ENCODE peak calls at places on chromosomes 6 and 20, in five cellular contexts. K is HepG2, I is WTC11, J is A549, M is K562. L is an unnamed sample.
A peak's percentile ranks its signal among the peaks of the same experiment; 100 is the strongest.

GRCh38 chr20:63766695-63767426 is 27.3 kb downstream of the SLC2A4RG start:
- DNase-seq in K (no peak), I (no peak), J (no peak), M (no peak), L (no peak)

GRCh38 chr6:79605968-79606764 is 25.0 kb upstream of the SH3BGRL2 start:
- DNase-seq in K (no peak), I (peak; percentile 28), J (peak; percentile 3), M (no peak), L (no peak)

GRCh38 chr6:45786243-45786795 is 229.3 kb downstream of the CLIC5 start:
- DNase-seq in K (no peak), I (no peak), J (no peak), M (no peak), L (no peak)

GRCh38 chr6:85354761-85355618 is 94.9 kb upstream of the NT5E start:
- DNase-seq in K (peak; percentile 36), I (peak; percentile 78), J (peak; percentile 33), M (peak; percentile 79), L (peak; percentile 25)

GRCh38 chr6:39341352-39341751 is 18.9 kb upstream of the KCNK16 start:
- DNase-seq in K (no peak), I (no peak), J (no peak), M (no peak), L (no peak)

GRCh38 chr6:168002812-168003211 is 5.3 kb downstream of the KIF25 start:
- DNase-seq in K (no peak), I (no peak), J (no peak), M (no peak), L (no peak)

GRCh38 chr6:6704423-6705060 is 116.0 kb downstream of the LY86 start:
- DNase-seq in K (no peak), I (no peak), J (no peak), M (peak; percentile 53), L (no peak)

GRCh38 chr6:50720623-50721022 is 7.3 kb downstream of the TFAP2D start:
- DNase-seq in K (no peak), I (peak; percentile 69), J (no peak), M (peak; percentile 17), L (no peak)

GRCh38 chr20:50226093-50226974 is 35.7 kb downstream of the CEBPB start:
- DNase-seq in K (no peak), I (no peak), J (no peak), M (peak; percentile 42), L (no peak)

GRCh38 chr6:13355969-13356368 is 27.6 kb upstream of the TBC1D7 start:
- DNase-seq in K (no peak), I (no peak), J (no peak), M (no peak), L (peak; percentile 92)

GRCh38 chr6:116446399-116446798 is 14.8 kb upstream of the CALHM6 start:
- DNase-seq in K (no peak), I (no peak), J (no peak), M (no peak), L (no peak)

GRCh38 chr6:116450185-116450710 is 10.9 kb upstream of the CALHM6 start:
- DNase-seq in K (no peak), I (no peak), J (no peak), M (no peak), L (no peak)

GRCh38 chr6:116447052-116447451 is 14.1 kb upstream of the CALHM6 start:
- DNase-seq in K (no peak), I (no peak), J (no peak), M (no peak), L (no peak)

GRCh38 chr6:116444991-116445566 is 16.1 kb upstream of the CALHM6 start:
- DNase-seq in K (no peak), I (no peak), J (no peak), M (no peak), L (no peak)

GRCh38 chr6:116447496-116448011 is 13.6 kb upstream of the CALHM6 start:
- DNase-seq in K (no peak), I (no peak), J (no peak), M (no peak), L (no peak)
- TF ChIP-seq ESRRA in K (no peak), I (no peak), J (no peak), M (no peak), L (no peak)

GRCh38 chr6:151807513-151808330 is at the start of gene ESR1:
- DNase-seq in K (no peak), I (peak; percentile 71), J (no peak), M (no peak), L (no peak)
- TF ChIP-seq ESRRA in K (no peak), I (no peak), J (no peak), M (no peak), L (no peak)

GRCh38 chr20:10553326-10553984 is 118.3 kb downstream of the SLX4IP start:
- DNase-seq in K (peak; percentile 84), I (peak; percentile 64), J (peak; percentile 54), M (peak; percentile 29), L (no peak)
- TF ChIP-seq ESRRA in K (no peak), I (no peak), J (no peak), M (no peak), L (no peak)

GRCh38 chr6:34597605-34598353 is 41.6 kb upstream of the SPDEF start:
- DNase-seq in K (peak; percentile 23), I (no peak), J (no peak), M (no peak), L (no peak)

GRCh38 chr6:34596798-34597197 is 40.7 kb upstream of the SPDEF start:
- DNase-seq in K (no peak), I (no peak), J (no peak), M (no peak), L (no peak)

GRCh38 chr6:34593741-34594140 is 37.6 kb upstream of the SPDEF start:
- DNase-seq in K (no peak), I (no peak), J (no peak), M (no peak), L (no peak)

GRCh38 chr6:34592208-34592952 is 36.3 kb upstream of the SPDEF start:
- DNase-seq in K (no peak), I (no peak), J (no peak), M (no peak), L (no peak)

GRCh38 chr6:34595332-34596090 is 39.4 kb upstream of the SPDEF start:
- DNase-seq in K (no peak), I (no peak), J (no peak), M (no peak), L (no peak)
- TF ChIP-seq ESRRA in K (no peak), I (no peak), J (no peak), M (no peak), L (no peak)

DNA sequence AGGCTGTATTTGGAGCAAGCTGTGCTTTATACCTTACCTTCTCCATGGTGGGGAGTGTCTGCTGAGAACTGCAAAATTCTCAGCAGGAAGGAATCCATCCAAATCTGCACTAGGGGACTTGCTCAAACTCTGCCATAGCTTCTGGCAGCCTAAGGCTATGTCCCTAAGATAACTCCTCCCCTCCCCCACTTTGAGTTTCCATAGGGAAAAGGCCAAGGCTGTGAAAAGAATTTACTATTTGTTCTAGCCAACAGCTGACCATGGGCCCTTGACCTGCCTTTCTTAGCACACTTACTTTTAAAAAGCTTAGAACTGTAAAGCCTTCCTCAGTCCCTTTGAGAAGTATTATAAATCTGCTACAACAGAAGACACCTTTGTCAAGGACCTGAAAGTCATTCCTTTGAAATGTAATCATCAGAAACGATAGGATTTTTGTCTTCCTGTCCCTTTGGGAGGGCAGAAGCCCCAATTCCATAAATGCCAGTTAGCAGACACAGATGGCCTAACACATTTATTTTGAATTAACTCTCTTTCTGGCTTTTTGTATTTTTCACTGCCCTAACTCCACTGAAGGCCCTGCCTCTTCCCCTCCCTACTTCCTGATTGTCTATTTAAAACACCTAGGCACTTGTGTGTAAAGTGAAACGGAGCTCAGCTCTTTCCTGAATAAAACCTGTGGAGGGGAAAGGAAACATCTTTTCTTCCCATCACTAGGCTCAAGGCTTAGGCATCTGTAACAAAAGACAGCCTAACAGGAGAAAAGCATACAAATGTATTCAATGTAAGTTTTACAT is 157.1 kb downstream of the AKAP7 start:
- DNase-seq in K (peak; percentile 8), I (no peak), J (no peak), M (no peak), L (no peak)
- TF ChIP-seq ESRRA in K (no peak), I (no peak), J (no peak), M (no peak), L (no peak)

GRCh38 chr20:62301773-62302340 is 940 bp upstream of the ADRM1 start:
- DNase-seq in K (peak; percentile 100), I (peak; percentile 93), J (peak; percentile 92), M (peak; percentile 88), L (peak; percentile 66)

GRCh38 chr20:62300319-62300718 is 2.5 kb upstream of the ADRM1 start:
- DNase-seq in K (no peak), I (no peak), J (no peak), M (no peak), L (no peak)

GRCh38 chr20:62299666-62300236 is 3.0 kb upstream of the ADRM1 start:
- DNase-seq in K (no peak), I (no peak), J (no peak), M (no peak), L (no peak)

GRCh38 chr20:62302341-62303048 is at the start of gene ADRM1:
- DNase-seq in K (peak; percentile 97), I (peak; percentile 98), J (peak; percentile 95), M (peak; percentile 95), L (peak; percentile 76)

DNA sequence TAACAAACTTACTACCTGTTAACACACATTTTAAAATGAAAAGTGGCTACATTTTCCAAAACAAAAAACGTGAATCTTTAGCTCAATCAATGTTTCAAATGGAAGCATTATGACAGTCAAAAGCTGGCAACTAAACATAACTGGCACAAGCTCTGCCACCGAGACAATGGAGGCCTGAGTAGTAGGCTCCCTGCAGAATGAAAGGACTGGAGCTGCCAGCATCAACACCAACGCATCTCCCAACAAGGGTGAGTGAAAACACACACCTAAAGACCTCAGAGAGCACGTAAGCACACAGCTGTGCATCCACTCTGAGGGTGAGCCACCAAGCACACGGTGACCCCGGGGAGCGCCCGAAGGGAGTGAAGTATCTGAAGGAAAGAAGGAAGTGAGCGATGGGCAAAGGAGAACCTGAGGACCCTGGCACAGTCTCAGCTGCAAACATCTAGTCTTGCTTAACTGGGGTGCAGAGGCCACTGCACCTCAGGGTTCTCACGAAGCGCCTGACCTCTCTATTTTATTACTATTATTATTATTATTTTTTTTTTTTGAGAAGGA is 1.6 kb upstream of the ADRM1 start:
- DNase-seq in K (no peak), I (no peak), J (no peak), M (no peak), L (no peak)
- TF ChIP-seq ESRRA in K (no peak), I (no peak), J (no peak), M (no peak), L (no peak)

GRCh38 chr6:36874016-36874442 is 574 bp downstream of the PPIL1 start:
- DNase-seq in K (no peak), I (no peak), J (peak; percentile 9), M (no peak), L (no peak)

GRCh38 chr6:36871686-36872085 is 2.9 kb downstream of the PPIL1 start:
- DNase-seq in K (no peak), I (no peak), J (no peak), M (no peak), L (no peak)

GRCh38 chr6:36874443-36875249 is at the start of gene PPIL1:
- DNase-seq in K (peak; percentile 90), I (peak; percentile 74), J (peak; percentile 88), M (peak; percentile 95), L (peak; percentile 78)

GRCh38 chr6:36873612-36874011 is 991 bp downstream of the PPIL1 start:
- DNase-seq in K (peak; percentile 50), I (no peak), J (peak; percentile 36), M (no peak), L (no peak)

GRCh38 chr6:36873115-36873514 is 1.5 kb downstream of the PPIL1 start:
- DNase-seq in K (no peak), I (no peak), J (no peak), M (no peak), L (no peak)
- TF ChIP-seq ESRRA in K (no peak), I (no peak), J (no peak), M (no peak), L (no peak)

GRCh38 chr6:108115598-108116058 is 41.1 kb upstream of the OSTM1 start:
- DNase-seq in K (peak; percentile 47), I (peak; percentile 66), J (peak; percentile 63), M (peak; percentile 51), L (no peak)
- TF ChIP-seq ESRRA in K (no peak), I (no peak), J (no peak), M (no peak), L (no peak)

L was measured in GM12878.